ENCODE peak calls at places on chromosomes 6 and 20, in nine cellular contexts. K is astrocyte, Z is endothelial cell, F is AG04450, S is endothelial cell of umbilical vein, G is pancreas, O is neural progenitor cell, E is MCF 10A, U is psoas muscle. X is an unnamed sample.
A peak's percentile ranks its signal among the peaks of the same experiment; 100 is the strongest.

GRCh38 chr6:112744827-112745226 is 397.7 kb downstream of the RFPL4B start:
- DNase-seq in K (no peak), Z (no peak), F (no peak), S (no peak), G (no peak), O (no peak), E (no peak), U (no peak), X (no peak)

GRCh38 chr6:136967874-136968752 is 46.0 kb downstream of the SLC35D3 start:
- DNase-seq in K (peak; percentile 47), Z (peak; percentile 72), F (peak; percentile 20), S (peak; percentile 65), G (peak; percentile 76), O (peak; percentile 79), E (peak; percentile 85), U (peak; percentile 68), X (peak; percentile 70)

GRCh38 chr20:50026746-50027575 is 44.2 kb downstream of the SNAI1 start:
- DNase-seq in K (peak; percentile 62), Z (no peak), F (no peak), S (no peak), G (no peak), O (peak; percentile 48), E (no peak), U (no peak), X (no peak)

GRCh38 chr6:117829594-117830319 is 77.3 kb upstream of the SLC35F1 start:
- DNase-seq in K (peak; percentile 29), Z (peak; percentile 65), F (no peak), S (peak; percentile 39), G (no peak), O (peak; percentile 84), E (peak; percentile 59), U (no peak), X (peak; percentile 67)

GRCh38 chr20:47524385-47524784 is 22.7 kb downstream of the NCOA3 start:
- DNase-seq in K (no peak), Z (no peak), F (no peak), S (no peak), G (no peak), O (no peak), E (no peak), U (no peak), X (no peak)

GRCh38 chr6:136738178-136739057 is 53.9 kb downstream of the MAP3K5 start:
- DNase-seq in K (peak; percentile 35), Z (no peak), F (no peak), S (peak; percentile 46), G (no peak), O (no peak), E (peak; percentile 22), U (no peak), X (no peak)

GRCh38 chr6:158145940-158146339 is 22.1 kb downstream of the SERAC1 start:
- DNase-seq in K (peak; percentile 23), Z (no peak), F (no peak), S (no peak), G (no peak), O (no peak), E (no peak), U (no peak), X (no peak)

GRCh38 chr6:137791281-137792159 is 75.5 kb upstream of the TNFAIP3 start:
- DNase-seq in K (no peak), Z (no peak), F (no peak), S (no peak), G (no peak), O (no peak), E (no peak), U (no peak), X (no peak)

GRCh38 chr6:122530440-122531046 is 58.9 kb upstream of the SERINC1 start:
- DNase-seq in K (peak; percentile 34), Z (peak; percentile 67), F (peak; percentile 29), S (peak; percentile 76), G (peak; percentile 68), O (peak; percentile 74), E (peak; percentile 73), U (no peak), X (peak; percentile 54)

GRCh38 chr20:62635852-62636251 is 6.5 kb upstream of the SLCO4A1 start:
- DNase-seq in K (no peak), Z (no peak), F (no peak), S (no peak), G (no peak), O (no peak), E (no peak), U (no peak), X (no peak)

GRCh38 chr20:38173237-38174156 is 8.4 kb upstream of the TGM2 start:
- DNase-seq in K (peak; percentile 93), Z (no peak), F (peak; percentile 43), S (peak; percentile 71), G (no peak), O (peak; percentile 55), E (peak; percentile 84), U (no peak), X (no peak)

GRCh38 chr6:132525866-132526265 is 12.2 kb upstream of the TAAR9 start:
- DNase-seq in K (no peak), Z (no peak), F (no peak), S (no peak), G (no peak), O (peak; percentile 73), E (no peak), U (no peak), X (no peak)

GRCh38 chr6:132526461-132526860 is 11.6 kb upstream of the TAAR9 start:
- DNase-seq in K (no peak), Z (no peak), F (no peak), S (no peak), G (no peak), O (no peak), E (peak; percentile 9), U (no peak), X (no peak)

GRCh38 chr6:132515386-132515785 is 2.5 kb upstream of the STX7 start:
- DNase-seq in K (no peak), Z (no peak), F (no peak), S (no peak), G (no peak), O (no peak), E (no peak), U (no peak), X (no peak)

GRCh38 chr6:132524639-132525038 is 11.7 kb upstream of the STX7 start:
- DNase-seq in K (no peak), Z (no peak), F (no peak), S (no peak), G (no peak), O (no peak), E (no peak), U (no peak), X (no peak)

DNA sequence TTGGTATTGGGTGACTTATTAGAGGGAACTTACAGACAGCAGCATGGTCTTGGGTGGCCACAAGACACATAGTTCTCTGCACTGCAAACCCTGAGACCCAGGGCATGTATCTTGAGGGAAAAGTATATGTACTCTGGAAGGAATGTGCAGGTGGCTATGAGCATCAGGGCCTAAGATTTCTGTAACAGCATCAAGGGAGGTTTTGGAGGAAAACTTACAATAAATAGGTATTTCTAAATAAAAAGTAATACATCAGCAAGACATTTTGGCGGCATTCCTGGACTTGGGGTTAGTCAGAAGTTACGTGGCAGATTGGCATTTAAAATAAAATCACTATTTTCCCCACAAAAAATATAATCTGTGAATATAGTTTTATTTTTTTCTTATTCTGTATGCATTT is 8.0 kb upstream of the STX7 start:
- DNase-seq in K (peak; percentile 45), Z (no peak), F (peak; percentile 37), S (no peak), G (no peak), O (no peak), E (peak; percentile 8), U (no peak), X (no peak)
- TF ChIP-seq CTCF in K (no peak), Z (no peak), F (no peak), S (no peak), G (no peak), O (no peak), E (no peak), U (no peak), X (no peak)

DNA sequence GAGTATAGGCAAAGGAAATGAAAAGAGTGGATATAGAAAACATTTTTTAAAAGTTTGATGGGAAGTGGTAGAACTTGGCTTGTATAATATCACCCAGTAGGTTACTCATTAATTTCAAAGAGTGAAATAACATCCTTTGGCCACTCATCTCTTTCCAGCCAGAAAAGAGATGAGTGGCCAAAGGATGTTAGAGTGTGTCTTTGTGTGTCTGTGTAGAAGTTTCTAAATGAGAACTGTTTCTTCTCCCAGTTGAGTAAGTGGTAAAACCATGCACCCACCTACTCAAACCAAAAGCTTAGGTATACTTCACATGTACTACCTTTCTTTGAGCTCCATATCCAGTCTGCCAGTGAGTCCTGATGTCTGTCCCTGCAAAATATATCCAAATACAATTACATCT is 47.7 kb upstream of the TMEM244 start:
- DNase-seq in K (no peak), Z (no peak), F (no peak), S (no peak), G (no peak), O (no peak), E (no peak), U (no peak), X (no peak)
- TF ChIP-seq CTCF in K (no peak), Z (no peak), F (no peak), S (no peak), G (no peak), O (no peak), E (no peak), U (no peak), X (no peak)

DNA sequence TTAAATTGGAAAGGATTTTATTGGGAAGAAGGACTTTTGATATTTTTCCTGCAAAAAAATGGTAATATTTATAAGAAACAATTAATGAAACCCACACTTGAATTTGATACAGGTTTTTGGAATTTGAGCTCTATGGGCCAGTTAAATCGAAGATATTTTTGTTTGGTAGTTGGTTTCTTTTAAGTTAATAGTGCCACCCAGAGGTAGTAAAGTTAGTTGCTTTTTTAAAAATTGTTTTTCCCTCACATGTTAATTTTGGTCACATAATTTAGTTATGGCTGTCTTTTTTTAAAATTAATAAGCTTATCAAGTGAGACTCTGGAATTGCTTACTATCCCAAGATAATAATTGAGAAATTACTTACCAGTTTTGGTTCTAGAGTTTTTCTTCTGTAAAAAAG is 7.1 kb downstream of the PRIM2 start:
- DNase-seq in K (no peak), Z (no peak), F (no peak), S (peak; percentile 24), G (no peak), O (no peak), E (no peak), U (no peak), X (no peak)
- TF ChIP-seq CTCF in K (peak; percentile 35), Z (peak; percentile 56), F (peak; percentile 48), S (peak; percentile 20), G (no peak), O (peak; percentile 56), E (peak; percentile 33), U (peak; percentile 54), X (peak; percentile 19)

GRCh38 chr6:159169193-159169555 is at the start of gene FNDC1:
- DNase-seq in K (no peak), Z (peak; percentile 81), F (no peak), S (no peak), G (peak; percentile 31), O (peak; percentile 84), E (no peak), U (peak; percentile 55), X (peak; percentile 87)
- TF ChIP-seq CTCF in K (no peak), Z (peak; percentile 29), F (no peak), S (peak; percentile 15), G (no peak), O (peak; percentile 18), E (peak; percentile 11), U (peak; percentile 28), X (no peak)

DNA sequence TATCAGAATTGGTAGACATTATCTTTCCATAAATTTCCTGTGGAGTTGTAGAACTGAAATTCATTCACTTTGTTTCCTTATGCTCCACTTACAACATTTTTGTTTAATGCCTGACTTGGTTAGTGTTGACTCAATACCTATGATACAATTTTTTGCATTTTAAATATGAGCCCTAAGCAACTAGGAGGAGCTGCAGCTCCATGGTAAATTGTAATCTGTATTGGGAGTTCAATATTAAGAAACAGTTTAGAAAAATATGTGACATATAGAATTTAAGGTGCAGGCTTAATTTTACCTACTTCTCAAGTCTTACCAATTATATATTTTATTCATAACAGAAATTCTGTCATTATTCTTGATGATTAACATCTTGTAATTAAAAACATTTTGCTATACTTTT is 868.3 kb downstream of the EYS start:
- DNase-seq in K (no peak), Z (no peak), F (no peak), S (peak; percentile 64), G (no peak), O (no peak), E (peak; percentile 33), U (no peak), X (no peak)
- TF ChIP-seq CTCF in K (no peak), Z (no peak), F (peak; percentile 33), S (no peak), G (no peak), O (no peak), E (peak; percentile 36), U (no peak), X (no peak)

X was measured in nephron progenitor cell.